ENCODE peak calls at places on chromosome 19, in nine cellular contexts. L, B, W, H, O, T, U, J and C are unnamed samples.

GRCh38 chr19:10603084-10603872 is 16.2 kb upstream of the AP1M2 start:
- DNase-seq in L (no peak), B (no peak), W (peak), H (peak), O (peak), T (no peak), U (peak), J (peak), C (peak)

GRCh38 chr19:49932731-49933131 is 3.4 kb upstream of the NUP62 start:
- DNase-seq in L (no peak), B (no peak), W (peak), H (no peak), O (no peak), T (no peak), U (no peak), J (peak), C (no peak)

GRCh38 chr19:37654525-37654832 is 786 bp downstream of the ZFP30 start:
- DNase-seq in L (no peak), B (peak), W (no peak), H (no peak), O (no peak), T (peak), U (no peak), J (no peak), C (no peak)

GRCh38 chr19:1362385-1363257 is 21.1 kb upstream of the NDUFS7 start:
- DNase-seq in L (no peak), B (no peak), W (no peak), H (no peak), O (no peak), T (no peak), U (no peak), J (no peak), C (no peak)

GRCh38 chr19:31269425-31270127 is 79.7 kb downstream of the TSHZ3 start:
- DNase-seq in L (no peak), B (no peak), W (no peak), H (no peak), O (no peak), T (no peak), U (no peak), J (no peak), C (no peak)

GRCh38 chr19:14434157-14434501 is 1.0 kb downstream of the PKN1 start:
- DNase-seq in L (no peak), B (no peak), W (peak), H (peak), O (no peak), T (no peak), U (no peak), J (no peak), C (no peak)

GRCh38 chr19:15488489-15489226 is 9.4 kb upstream of the PGLYRP2 start:
- DNase-seq in L (no peak), B (no peak), W (no peak), H (no peak), O (no peak), T (no peak), U (no peak), J (no peak), C (no peak)

GRCh38 chr19:51600940-51601575 is 29.1 kb downstream of the SIGLEC5 start:
- DNase-seq in L (no peak), B (no peak), W (no peak), H (no peak), O (no peak), T (no peak), U (no peak), J (no peak), C (no peak)

GRCh38 chr19:23281663-23282276 is 31.6 kb upstream of the ZNF724 start:
- DNase-seq in L (no peak), B (no peak), W (no peak), H (no peak), O (no peak), T (no peak), U (no peak), J (no peak), C (no peak)

GRCh38 chr19:6086081-6086858 is 24.0 kb downstream of the RFX2 start:
- DNase-seq in L (no peak), B (peak), W (no peak), H (no peak), O (no peak), T (no peak), U (no peak), J (no peak), C (no peak)

GRCh38 chr19:50679177-50680125 is 30.2 kb downstream of the C19orf81 start:
- DNase-seq in L (no peak), B (peak), W (peak), H (peak), O (peak), T (peak), U (no peak), J (peak), C (peak)